ENCODE peak calls at places on chromosomes 1 and 21, in four cellular contexts. W is GM10248, U is mucosa of descending colon, J is heart left ventricle. H is an unnamed sample.

GRCh38 chr1:184622136-184622823 is 132.4 kb downstream of the EDEM3 start:
- DNase-seq in U (peak), W (no peak), J (peak), H (no peak)

GRCh38 chr1:43274125-43274803 is 4.5 kb downstream of the TMEM125 start:
- DNase-seq in U (no peak), W (peak), J (no peak), H (peak)

GRCh38 chr21:31426235-31426797 is 82.3 kb upstream of the TIAM1 start:
- DNase-seq in J (no peak), U (no peak), W (no peak), H (peak)

GRCh38 chr1:55618203-55618602 is 403.0 kb upstream of the USP24 start:
- DNase-seq in W (no peak), U (no peak), J (no peak), H (no peak)

GRCh38 chr1:218930472-218930871 is 243.2 kb upstream of the LYPLAL1 start:
- DNase-seq in W (no peak), U (no peak), J (no peak), H (no peak)

GRCh38 chr1:53552146-53552940 is 93.1 kb downstream of the DMRTB1 start:
- DNase-seq in U (peak), J (no peak), W (no peak), H (no peak)

GRCh38 chr1:59333626-59334277 is 36.9 kb downstream of the FGGY start:
- DNase-seq in J (no peak), U (no peak), W (no peak), H (peak)

GRCh38 chr1:201499191-201499590 is 7.7 kb downstream of the CSRP1 start:
- DNase-seq in U (no peak), W (no peak), J (no peak), H (no peak)

GRCh38 chr1:39238476-39238875 is 34.0 kb downstream of the MACF1 start:
- DNase-seq in U (no peak), J (peak), W (no peak), H (no peak)

GRCh38 chr1:91736146-91736998 is 149.6 kb downstream of the TGFBR3 start:
- DNase-seq in W (no peak), J (no peak), U (no peak), H (no peak)

GRCh38 chr21:44290327-44291077 is 4.8 kb downstream of the AIRE start:
- DNase-seq in J (no peak), U (peak), W (no peak), H (no peak)

GRCh38 chr1:65704318-65704717 is 88.4 kb upstream of the PDE4B start:
- DNase-seq in W (no peak), U (no peak), J (no peak), H (no peak)

GRCh38 chr1:23964790-23965740 is 5.4 kb downstream of the PNRC2 start:
- DNase-seq in U (no peak), J (no peak), W (no peak), H (no peak)

GRCh38 chr1:156823210-156823790 is 6.7 kb upstream of the SH2D2A start:
- DNase-seq in W (no peak), J (no peak), U (no peak), H (no peak)

GRCh38 chr1:29961676-29962059 is 725.3 kb downstream of the PTPRU start:
- DNase-seq in W (no peak), J (no peak), U (no peak), H (no peak)

GRCh38 chr1:68141079-68141800 is 90.8 kb upstream of the DIRAS3 start:
- DNase-seq in J (no peak), W (no peak), U (no peak), H (no peak)

GRCh38 chr1:21939650-21940374 is 2.7 kb upstream of the HSPG2 start:
- DNase-seq in J (peak), U (peak), W (no peak), H (no peak)

GRCh38 chr1:224894915-224895314 is 34.6 kb upstream of the DNAH14 start:
- DNase-seq in W (no peak), J (no peak), U (no peak), H (no peak)
- TF ChIP-seq CTCF in W (no peak), J (no peak), U (no peak), H (no peak)

DNA sequence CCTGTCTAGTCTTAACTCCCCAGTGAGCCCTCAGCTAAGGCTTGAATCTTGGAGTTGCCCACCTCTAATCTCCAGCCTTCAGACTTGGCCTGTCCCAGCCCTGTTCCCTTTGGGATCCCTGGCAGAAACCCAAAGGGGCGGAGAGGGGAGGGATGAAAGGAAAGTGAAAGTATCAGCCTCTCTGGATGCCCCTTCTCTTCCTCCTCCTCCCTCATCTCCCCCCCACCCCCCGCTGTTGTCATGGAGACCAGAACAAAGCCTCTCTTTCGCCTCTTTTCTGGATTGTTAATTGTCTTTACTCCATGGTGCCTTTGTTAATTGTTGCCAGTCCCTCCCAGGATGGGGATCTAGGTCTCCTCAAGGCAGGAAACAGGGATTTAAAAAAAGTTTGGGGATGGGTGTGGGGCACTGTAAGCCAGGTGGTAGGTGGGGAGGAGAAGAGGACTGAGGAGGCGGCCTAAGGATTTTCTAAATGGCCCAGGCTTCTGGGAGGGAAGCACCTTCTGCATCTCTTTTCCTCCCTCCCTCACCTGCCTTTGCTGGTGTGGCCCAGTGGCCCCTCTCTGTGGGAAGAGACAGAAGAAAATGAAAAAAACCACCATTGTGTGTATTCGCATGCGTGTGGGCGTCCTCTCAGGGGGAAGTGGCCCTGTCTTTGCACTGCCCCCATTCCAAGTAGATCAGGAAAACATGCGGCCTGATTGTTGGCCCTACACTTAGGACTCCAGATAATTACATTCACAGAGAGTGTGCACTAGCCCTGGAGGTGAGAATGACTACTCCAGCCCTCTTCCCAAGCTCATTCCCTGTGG is 7.5 kb upstream of the SOX13 start:
- DNase-seq in J (peak), U (no peak), W (no peak), H (no peak)
- TF ChIP-seq CTCF in J (no peak), U (no peak), W (no peak), H (no peak)

GRCh38 chr1:19859876-19860275 is 22.3 kb upstream of the OTUD3 start:
- DNase-seq in J (no peak), W (no peak), U (no peak), H (no peak)
- TF ChIP-seq CTCF in J (no peak), W (no peak), U (no peak), H (no peak)

DNA sequence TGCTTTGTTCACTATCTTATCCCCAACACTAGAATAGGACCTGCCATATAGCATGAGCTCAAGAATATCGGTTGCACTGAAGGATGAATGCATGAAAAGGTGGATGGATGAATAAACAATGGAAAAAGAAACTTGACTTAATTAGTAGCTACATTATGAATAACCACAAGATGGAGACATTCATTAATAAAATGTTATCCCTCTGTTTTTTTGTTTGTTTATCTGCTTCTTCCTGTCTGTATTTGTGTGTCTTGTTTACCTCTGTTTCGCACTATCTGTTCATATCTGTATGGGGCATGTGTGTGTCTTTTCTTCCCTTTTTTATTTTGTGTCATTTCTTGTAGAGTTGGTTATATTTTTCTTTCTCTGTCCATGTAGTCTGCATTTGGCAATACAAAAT is 1.1 kb upstream of the OR14I1 start:
- DNase-seq in J (no peak), U (no peak), W (no peak), H (no peak)
- TF ChIP-seq CTCF in J (peak), U (no peak), W (peak), H (no peak)

H was measured in activated CD8-positive, alpha-beta T cell treated with anti-CD3 and anti-CD28 coated beads for 36 hours.